ENCODE peak calls at places on chromosomes 3 and 15, in four cellular contexts. H, C, I and O are unnamed samples.

GRCh38 chr3:64554086-64554920 is 133.5 kb downstream of the ADAMTS9 start:
- DNase-seq in I (no peak), C (no peak), H (no peak), O (peak)

GRCh38 chr15:49881433-49881832 is 237.6 kb downstream of the ATP8B4 start:
- DNase-seq in I (no peak), C (no peak), H (no peak), O (no peak)

GRCh38 chr3:134373278-134373941 is 837 bp downstream of the AMOTL2 start:
- DNase-seq in H (peak), I (peak), C (peak), O (peak)

GRCh38 chr15:55902975-55903374 is 90.4 kb downstream of the NEDD4 start:
- DNase-seq in I (peak), H (no peak), C (no peak), O (no peak)

GRCh38 chr3:17707813-17708543 is 34.5 kb downstream of the TBC1D5 start:
- DNase-seq in I (no peak), C (no peak), H (no peak), O (no peak)

GRCh38 chr3:133428552-133428951 is 28.7 kb downstream of the BFSP2 start:
- DNase-seq in H (no peak), C (no peak), I (no peak), O (no peak)

GRCh38 chr3:64631951-64632350 is 55.8 kb downstream of the ADAMTS9 start:
- DNase-seq in H (no peak), C (no peak), I (no peak), O (no peak)

GRCh38 chr3:71579934-71580318 is 3.6 kb downstream of the FOXP1 start:
- DNase-seq in C (no peak), I (peak), H (peak), O (peak)

GRCh38 chr3:40336511-40337135 is 27.1 kb downstream of the EIF1B start:
- DNase-seq in C (no peak), I (no peak), H (no peak), O (no peak)

GRCh38 chr3:76900571-76900970 is 139.3 kb upstream of the ROBO2 start:
- DNase-seq in C (no peak), H (no peak), I (no peak), O (no peak)

GRCh38 chr3:174232658-174233429 is 626.3 kb upstream of the NAALADL2 start:
- DNase-seq in I (no peak), C (no peak), H (no peak), O (no peak)

GRCh38 chr15:83747050-83747717 is 93.3 kb downstream of the ADAMTSL3 start:
- DNase-seq in I (peak), C (no peak), H (peak), O (peak)

GRCh38 chr15:28103402-28103801 is 4.3 kb upstream of the OCA2 start:
- DNase-seq in C (no peak), H (no peak), I (no peak), O (peak)

GRCh38 chr15:25736451-25736850 is 126.7 kb downstream of the ATP10A start:
- DNase-seq in C (no peak), I (peak), H (no peak), O (no peak)

GRCh38 chr3:14148041-14148985 is 23.5 kb downstream of the TMEM43 start:
- DNase-seq in I (no peak), C (no peak), H (no peak), O (peak)

GRCh38 chr3:50534721-50535330 is 31.4 kb upstream of the CACNA2D2 start:
- DNase-seq in H (no peak), I (peak), C (no peak), O (peak)

GRCh38 chr3:55235416-55235815 is 251.7 kb downstream of the WNT5A start:
- DNase-seq in I (peak), C (no peak), H (no peak), O (no peak)

GRCh38 chr3:160226740-160227048 is 1.5 kb downstream of the C3orf80 start:
- DNase-seq in H (no peak), C (no peak), I (no peak), O (no peak)

GRCh38 chr15:47718474-47719440 is 1.5 kb downstream of the SEMA6D start:
- DNase-seq in C (no peak), H (peak), I (peak), O (peak)

GRCh38 chr15:29322407-29322806 is 52.8 kb upstream of the NSMCE3 start:
- DNase-seq in C (no peak), I (peak), H (peak), O (peak)

GRCh38 chr15:27025411-27026051 is 54.5 kb downstream of the GABRG3 start:
- DNase-seq in I (no peak), H (no peak), C (no peak), O (no peak)

GRCh38 chr3:20589275-20589674 is 403.3 kb upstream of the SGO1 start:
- DNase-seq in H (no peak), I (no peak), C (no peak), O (no peak)

GRCh38 chr3:81451611-81452010 is 309.8 kb downstream of the GBE1 start:
- DNase-seq in C (peak), I (peak), H (peak), O (peak)

GRCh38 chr3:81419196-81419595 is 342.2 kb downstream of the GBE1 start:
- DNase-seq in I (no peak), H (peak), C (no peak), O (peak)

GRCh38 chr3:72448858-72449257 is 399.4 kb downstream of the SHQ1 start:
- DNase-seq in C (peak), I (peak), H (no peak), O (no peak)

GRCh38 chr3:128362026-128362965 is 104.4 kb downstream of the DNAJB8 start:
- DNase-seq in I (no peak), C (no peak), H (no peak), O (no peak)

GRCh38 chr3:175003590-175003989 is 144.5 kb downstream of the NAALADL2 start:
- DNase-seq in I (no peak), C (no peak), H (no peak), O (no peak)

GRCh38 chr3:145716519-145716918 is 444.5 kb downstream of the PLOD2 start:
- DNase-seq in H (peak), C (no peak), I (no peak), O (no peak)

GRCh38 chr3:48119495-48120193 is 68.6 kb downstream of the CDC25A start:
- DNase-seq in C (no peak), I (no peak), H (peak), O (peak)

GRCh38 chr3:128875556-128876120 is 3.8 kb upstream of the ACAD9 start:
- DNase-seq in C (no peak), H (peak), I (peak), O (peak)

GRCh38 chr15:60528530-60528929 is 49.6 kb upstream of the ICE2 start:
- DNase-seq in C (no peak), H (no peak), I (peak), O (no peak)

GRCh38 chr3:48919215-48920138 is 835 bp downstream of the ARIH2 start:
- DNase-seq in H (peak), I (peak), C (no peak), O (peak)